ENCODE peak calls at places on chromosomes 12 and 14, in six cellular contexts. L, A, T, P, E and Q are unnamed samples.

GRCh38 chr14:88129306-88130056 is 124.5 kb downstream of the GPR65 start:
- DNase-seq in L (no peak), A (no peak), T (peak), P (peak), E (no peak), Q (no peak)

GRCh38 chr12:110233212-110233903 is 47.7 kb upstream of the ATP2A2 start:
- DNase-seq in L (no peak), A (no peak), T (no peak), P (peak), E (no peak), Q (no peak)

GRCh38 chr12:6696690-6697583 is 3.7 kb downstream of the PIANP start:
- DNase-seq in L (no peak), A (no peak), T (no peak), P (no peak), E (no peak), Q (no peak)

GRCh38 chr12:45284096-45284901 is 68.4 kb downstream of the ANO6 start:
- DNase-seq in L (no peak), A (no peak), T (peak), P (peak), E (no peak), Q (peak)

GRCh38 chr14:94423465-94424056 is 29.0 kb downstream of the SERPINA11 start:
- DNase-seq in L (peak), A (no peak), T (peak), P (peak), E (peak), Q (peak)

GRCh38 chr14:50974118-50974517 is 29.8 kb upstream of the PYGL start:
- DNase-seq in L (no peak), A (no peak), T (no peak), P (no peak), E (no peak), Q (no peak)

GRCh38 chr12:90978117-90978770 is 23.3 kb upstream of the CCER1 start:
- DNase-seq in L (peak), A (no peak), T (peak), P (peak), E (no peak), Q (no peak)

GRCh38 chr12:49583361-49584094 is 15.6 kb upstream of the MCRS1 start:
- DNase-seq in L (no peak), A (no peak), T (no peak), P (no peak), E (no peak), Q (no peak)

GRCh38 chr14:104966261-104967143 is 11.7 kb downstream of the AHNAK2 start:
- DNase-seq in L (no peak), A (no peak), T (no peak), P (no peak), E (peak), Q (peak)

DNA sequence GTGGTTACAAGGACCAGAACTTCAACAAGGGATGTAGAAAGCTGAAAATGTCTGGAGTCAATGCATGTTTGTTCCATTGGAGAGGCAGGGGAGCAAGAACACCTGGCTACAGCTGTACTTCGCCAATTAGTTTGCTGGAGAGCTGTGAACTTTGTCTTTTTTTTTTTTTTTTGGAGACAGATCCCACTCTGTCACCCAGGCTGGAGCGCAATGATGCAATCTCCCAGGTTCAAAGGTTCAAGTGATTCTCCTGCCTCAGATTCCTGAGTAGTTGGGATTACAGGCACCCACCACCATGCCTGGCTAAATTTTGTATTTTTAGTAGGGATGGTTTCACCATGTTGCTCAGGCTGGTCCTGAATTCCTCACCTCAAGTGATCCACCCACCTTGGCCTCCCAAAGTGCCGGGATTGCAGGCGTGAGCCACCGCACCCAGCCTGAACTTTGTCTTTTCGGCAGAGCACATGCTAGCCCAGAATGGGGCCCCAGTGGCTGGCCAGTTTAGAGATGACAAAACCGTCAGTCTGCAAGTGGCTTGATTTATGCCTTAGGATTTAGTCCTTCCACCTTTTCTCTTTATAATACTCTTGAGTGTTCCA is 55.5 kb downstream of the AVPR1A start:
- DNase-seq in L (no peak), A (no peak), T (no peak), P (no peak), E (no peak), Q (no peak)
- H3K4me3 ChIP-seq in L (no peak), A (no peak), T (no peak), P (no peak), E (no peak), Q (no peak)

GRCh38 chr14:102320671-102321455 is 1.3 kb downstream of the ZNF839 start:
- DNase-seq in L (no peak), A (no peak), T (no peak), P (no peak), E (no peak), Q (no peak)
- H3K4me3 ChIP-seq in L (peak), A (peak), T (peak), P (peak), E (peak), Q (peak)

GRCh38 chr12:32336261-32336660 is 63.1 kb upstream of the FGD4 start:
- DNase-seq in L (no peak), A (no peak), T (no peak), P (no peak), E (no peak), Q (no peak)

GRCh38 chr12:32332446-32332845 is 66.9 kb upstream of the FGD4 start:
- DNase-seq in L (no peak), A (no peak), T (no peak), P (no peak), E (no peak), Q (no peak)

GRCh38 chr12:32334384-32334783 is 65.0 kb upstream of the FGD4 start:
- DNase-seq in L (no peak), A (no peak), T (no peak), P (no peak), E (no peak), Q (no peak)

GRCh38 chr12:32331133-32331532 is 68.2 kb upstream of the FGD4 start:
- DNase-seq in L (no peak), A (no peak), T (peak), P (no peak), E (no peak), Q (no peak)
- H3K4me3 ChIP-seq in L (no peak), A (no peak), T (no peak), P (no peak), E (no peak), Q (no peak)

GRCh38 chr14:70882771-70883492 is 24.3 kb upstream of the PCNX1 start:
- DNase-seq in L (no peak), A (no peak), T (no peak), P (no peak), E (no peak), Q (no peak)

GRCh38 chr14:70886421-70887206 is 20.6 kb upstream of the PCNX1 start:
- DNase-seq in L (no peak), A (no peak), T (no peak), P (peak), E (no peak), Q (no peak)

GRCh38 chr14:70887207-70888150 is 19.8 kb upstream of the PCNX1 start:
- DNase-seq in L (no peak), A (no peak), T (no peak), P (no peak), E (no peak), Q (no peak)

GRCh38 chr14:70884595-70885342 is 22.5 kb upstream of the PCNX1 start:
- DNase-seq in L (no peak), A (no peak), T (no peak), P (no peak), E (no peak), Q (no peak)

GRCh38 chr14:70885343-70886014 is 21.8 kb upstream of the PCNX1 start:
- DNase-seq in L (no peak), A (no peak), T (no peak), P (no peak), E (no peak), Q (peak)
- H3K4me3 ChIP-seq in L (no peak), A (no peak), T (no peak), P (no peak), E (no peak), Q (no peak)